ENCODE peak calls at places on chromosomes 13 and 19, in nine cellular contexts. L, U, Z, A, N, I, D, M and T are unnamed samples.

GRCh38 chr13:23921451-23921888 is 24.2 kb upstream of the C1QTNF9B start:
- DNase-seq in Z (peak), N (no peak), D (peak), U (peak), L (no peak), M (no peak), I (peak), A (peak), T (peak)

GRCh38 chr13:41232715-41233114 is 30.7 kb downstream of the MTRF1 start:
- DNase-seq in A (no peak), L (no peak), M (no peak), Z (no peak), N (no peak), D (no peak), U (no peak), I (no peak), T (no peak)

GRCh38 chr13:114089751-114090400 is 42.5 kb downstream of the RASA3 start:
- DNase-seq in L (peak), N (no peak), A (no peak), I (no peak), D (no peak), Z (peak), U (no peak), M (peak), T (no peak)

GRCh38 chr13:109119886-109120285 is 490.5 kb downstream of the MYO16 start:
- DNase-seq in Z (no peak), I (no peak), U (no peak), D (no peak), A (no peak), L (no peak), N (no peak), M (no peak), T (no peak)

GRCh38 chr13:41137951-41138350 is 5.3 kb upstream of the KBTBD6 start:
- DNase-seq in I (no peak), A (peak), U (no peak), L (no peak), Z (no peak), N (no peak), D (no peak), M (no peak), T (no peak)

GRCh38 chr13:113148407-113148806 is 10.0 kb upstream of the PROZ start:
- DNase-seq in L (no peak), N (no peak), A (no peak), M (no peak), D (no peak), Z (no peak), U (no peak), I (no peak), T (no peak)

GRCh38 chr13:31050486-31051400 is 111.0 kb downstream of the HSPH1 start:
- DNase-seq in L (no peak), N (no peak), Z (peak), A (no peak), M (no peak), D (no peak), I (peak), U (no peak), T (no peak)

GRCh38 chr13:77565635-77566034 is 30.1 kb downstream of the SCEL start:
- DNase-seq in U (peak), L (no peak), M (no peak), D (no peak), I (peak), N (no peak), Z (no peak), A (peak), T (peak)

GRCh38 chr13:113915012-113915763 is 51.3 kb upstream of the GAS6 start:
- DNase-seq in Z (peak), D (no peak), A (no peak), I (no peak), L (no peak), N (no peak), U (no peak), M (no peak), T (no peak)

GRCh38 chr13:94435604-94436226 is 43.8 kb downstream of the DCT start:
- DNase-seq in I (peak), Z (no peak), N (no peak), D (no peak), M (no peak), U (peak), A (peak), L (no peak), T (peak)

GRCh38 chr13:98495627-98496238 is 81.2 kb downstream of the STK24 start:
- DNase-seq in M (no peak), D (no peak), I (peak), L (no peak), N (no peak), U (no peak), Z (peak), A (no peak), T (no peak)

GRCh38 chr13:32267836-32268439 is 47.2 kb downstream of the ZAR1L start:
- DNase-seq in M (peak), N (no peak), U (no peak), D (no peak), I (no peak), L (no peak), Z (peak), A (no peak), T (peak)

GRCh38 chr19:5205388-5205787 is 135.2 kb downstream of the PTPRS start:
- DNase-seq in Z (no peak), M (no peak), L (no peak), I (no peak), U (no peak), N (no peak), A (no peak), D (no peak), T (no peak)

GRCh38 chr19:6087074-6087506 is 23.2 kb downstream of the RFX2 start:
- DNase-seq in M (peak), I (no peak), L (no peak), U (no peak), A (no peak), Z (peak), D (no peak), N (no peak), T (peak)

GRCh38 chr19:30349131-30349730 is 23.0 kb upstream of the ZNF536 start:
- DNase-seq in I (no peak), N (no peak), D (no peak), L (no peak), U (no peak), Z (peak), M (no peak), A (no peak), T (no peak)

GRCh38 chr19:54188224-54188871 is 1.0 kb downstream of the MBOAT7 start:
- DNase-seq in L (no peak), U (no peak), M (no peak), N (no peak), Z (peak), I (peak), D (no peak), A (peak), T (no peak)

GRCh38 chr19:41425174-41426115 is 1.7 kb downstream of the B3GNT8 start:
- DNase-seq in D (no peak), M (peak), U (no peak), A (no peak), L (no peak), I (no peak), Z (no peak), N (no peak), T (no peak)

GRCh38 chr19:51971624-51972023 is 15.0 kb downstream of the ZNF350 start:
- DNase-seq in Z (no peak), A (peak), U (no peak), L (no peak), N (no peak), M (no peak), I (peak), D (no peak), T (peak)

GRCh38 chr19:37243206-37243632 is 25.2 kb downstream of the ZNF383 start:
- DNase-seq in M (no peak), U (no peak), A (no peak), Z (no peak), N (no peak), I (no peak), L (no peak), D (no peak), T (no peak)

GRCh38 chr19:31164666-31165265 is 184.5 kb downstream of the TSHZ3 start:
- DNase-seq in I (no peak), L (no peak), N (no peak), M (no peak), D (no peak), A (peak), Z (peak), U (peak), T (no peak)

GRCh38 chr13:110185696-110186095 is 121.3 kb downstream of the COL4A1 start:
- DNase-seq in Z (no peak), I (no peak), N (no peak), M (no peak), L (no peak), U (no peak), D (no peak), A (peak), T (no peak)

GRCh38 chr13:82566864-82567263 is 1315.4 kb downstream of the SLITRK1 start:
- DNase-seq in L (no peak), I (no peak), M (no peak), D (no peak), N (no peak), U (no peak), Z (no peak), A (no peak), T (no peak)

GRCh38 chr13:44805623-44806022 is 183.6 kb downstream of the NUFIP1 start:
- DNase-seq in L (no peak), U (no peak), M (no peak), I (no peak), D (no peak), Z (no peak), A (no peak), N (no peak), T (no peak)

GRCh38 chr13:44800626-44801025 is 188.6 kb downstream of the NUFIP1 start:
- DNase-seq in U (peak), L (no peak), N (no peak), D (no peak), A (no peak), Z (no peak), M (no peak), I (no peak), T (no peak)

GRCh38 chr13:44801990-44802389 is 187.3 kb downstream of the NUFIP1 start:
- DNase-seq in I (peak), U (no peak), N (no peak), Z (no peak), A (peak), M (no peak), L (no peak), D (no peak), T (no peak)

GRCh38 chr13:44806841-44807240 is 182.4 kb downstream of the NUFIP1 start:
- DNase-seq in Z (peak), M (no peak), L (no peak), U (no peak), I (no peak), A (no peak), D (no peak), N (no peak), T (no peak)

DNA sequence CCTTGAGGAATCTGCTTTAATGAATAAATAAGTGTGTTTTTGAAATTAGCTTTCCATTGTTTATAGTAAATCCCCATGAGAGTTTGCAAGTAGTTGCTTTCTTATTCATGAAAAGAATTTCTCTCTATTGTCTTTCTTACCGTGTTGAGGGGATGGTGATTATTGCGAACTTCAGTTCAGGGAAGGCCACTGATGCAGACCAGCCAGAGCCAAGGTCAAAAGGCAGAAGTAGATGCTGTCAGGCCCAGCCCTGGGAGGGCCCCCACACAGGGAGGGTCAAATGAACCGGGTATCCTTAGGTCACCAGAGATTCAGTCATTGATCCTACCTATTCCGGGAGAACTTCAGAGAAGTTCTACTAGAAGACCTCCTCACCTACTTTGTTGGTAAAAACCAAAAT is 185.9 kb downstream of the NUFIP1 start:
- DNase-seq in L (no peak), I (no peak), N (no peak), M (no peak), Z (no peak), A (no peak), D (no peak), U (no peak), T (no peak)
- H3K4me3 ChIP-seq in L (no peak), I (no peak), N (no peak), M (no peak), Z (no peak), A (no peak), D (no peak), U (no peak), T (no peak)

DNA sequence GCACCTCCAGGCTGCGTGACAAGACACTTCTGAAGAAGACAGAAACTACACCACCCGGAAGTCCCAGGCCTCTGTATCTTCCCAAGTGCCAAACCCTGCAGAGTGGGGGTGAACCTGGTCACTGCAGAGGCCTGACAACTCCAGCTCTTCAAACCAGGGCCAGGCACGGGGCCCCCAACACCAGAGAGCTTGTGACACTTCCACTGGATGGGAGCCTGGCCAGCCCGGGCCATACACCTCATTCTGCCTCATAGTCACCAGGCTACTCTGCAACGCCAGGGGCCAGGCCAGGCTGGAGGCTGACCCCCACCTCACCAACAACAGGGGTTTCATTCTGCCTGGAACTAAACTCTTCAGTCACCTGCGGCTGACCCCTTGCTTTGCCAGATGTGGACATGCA is 23.1 kb downstream of the TUBA3C start:
- DNase-seq in U (no peak), N (no peak), L (no peak), D (no peak), Z (no peak), M (no peak), A (no peak), I (no peak), T (no peak)
- TF ChIP-seq CTCF in U (no peak), N (no peak), L (no peak), D (no peak), Z (no peak), M (no peak), A (no peak), I (no peak), T (no peak)

GRCh38 chr19:38735257-38735686 is 9.0 kb downstream of the CAPN12 start:
- DNase-seq in U (peak), Z (peak), D (peak), A (no peak), I (no peak), N (no peak), L (no peak), M (peak), T (peak)

GRCh38 chr19:38736036-38736412 is 8.2 kb downstream of the CAPN12 start:
- DNase-seq in D (peak), L (no peak), U (peak), Z (peak), N (no peak), I (no peak), M (peak), A (no peak), T (peak)

GRCh38 chr19:38734176-38734425 is 10.2 kb downstream of the CAPN12 start:
- DNase-seq in L (no peak), I (no peak), U (no peak), Z (no peak), N (no peak), A (no peak), M (no peak), D (no peak), T (no peak)

GRCh38 chr19:38733493-38734175 is 10.6 kb downstream of the CAPN12 start:
- DNase-seq in A (no peak), M (no peak), L (no peak), D (no peak), Z (no peak), U (no peak), N (no peak), I (no peak), T (no peak)

GRCh38 chr19:38734426-38735256 is 9.6 kb downstream of the CAPN12 start:
- DNase-seq in U (no peak), D (no peak), I (no peak), L (no peak), Z (peak), N (no peak), M (peak), A (no peak), T (peak)
- H3K4me3 ChIP-seq in U (no peak), D (no peak), I (no peak), L (no peak), Z (peak), N (peak), M (peak), A (no peak), T (peak)

GRCh38 chr19:34838753-34839431 is 65.9 kb upstream of the ZNF599 start:
- DNase-seq in N (no peak), U (peak), A (no peak), L (no peak), Z (peak), M (peak), I (peak), D (no peak), T (no peak)
- TF ChIP-seq CTCF in N (peak), U (peak), A (no peak), L (no peak), Z (peak), M (peak), I (peak), D (peak), T (no peak)

DNA sequence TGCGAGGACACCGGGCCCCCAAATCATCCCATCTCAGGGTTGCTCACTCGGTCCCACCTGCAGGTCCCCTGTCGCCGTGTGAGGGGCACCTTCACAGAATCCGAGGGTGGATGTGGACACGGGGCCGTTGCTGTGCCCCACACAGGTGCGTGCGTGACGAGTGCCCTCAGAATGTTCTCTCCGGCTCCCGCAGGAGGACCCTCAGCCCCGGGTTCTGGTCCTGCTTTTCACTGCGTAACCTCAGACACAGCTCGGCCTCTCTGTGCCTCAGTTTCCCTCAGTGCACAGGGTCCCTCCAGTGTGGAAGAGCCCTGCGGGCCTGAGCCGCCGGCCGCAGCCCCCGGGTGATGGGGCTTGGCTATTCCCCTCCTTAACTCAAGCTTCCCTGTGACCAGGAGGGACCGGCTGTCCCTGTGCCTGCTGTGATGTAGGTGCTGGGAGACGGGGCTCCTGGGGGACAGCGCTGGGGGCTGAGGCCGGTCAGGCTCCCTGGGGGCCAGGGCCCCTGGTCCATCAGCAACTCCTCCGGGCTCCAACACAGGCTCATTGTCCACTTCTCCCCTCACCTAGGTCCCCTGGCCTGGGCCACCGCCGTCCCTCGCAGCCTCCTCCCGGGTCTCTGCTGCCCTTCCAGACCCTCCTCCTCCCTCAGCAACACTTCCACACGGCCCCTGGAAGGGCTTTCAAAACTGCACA is 4.8 kb downstream of the SHC2 start:
- DNase-seq in U (no peak), Z (no peak), A (no peak), L (no peak), I (no peak), M (no peak), N (no peak), D (no peak), T (no peak)
- H3K4me3 ChIP-seq in U (no peak), Z (no peak), A (no peak), L (no peak), I (no peak), M (no peak), N (no peak), D (no peak), T (no peak)

GRCh38 chr19:18865973-18866799 is 29.8 kb downstream of the CERS1 start:
- DNase-seq in D (peak), U (peak), A (no peak), I (peak), N (no peak), L (peak), M (peak), Z (peak), T (peak)

GRCh38 chr19:18865106-18865972 is 30.6 kb downstream of the CERS1 start:
- DNase-seq in M (no peak), D (no peak), Z (no peak), A (no peak), I (no peak), U (no peak), N (no peak), L (no peak), T (no peak)

GRCh38 chr19:18867751-18868150 is 28.2 kb downstream of the CERS1 start:
- DNase-seq in A (no peak), L (no peak), D (no peak), Z (no peak), M (no peak), N (no peak), I (no peak), U (no peak), T (no peak)

GRCh38 chr19:18867199-18867598 is 28.8 kb downstream of the CERS1 start:
- DNase-seq in A (no peak), L (no peak), D (no peak), Z (no peak), I (no peak), M (no peak), N (no peak), U (no peak), T (no peak)

DNA sequence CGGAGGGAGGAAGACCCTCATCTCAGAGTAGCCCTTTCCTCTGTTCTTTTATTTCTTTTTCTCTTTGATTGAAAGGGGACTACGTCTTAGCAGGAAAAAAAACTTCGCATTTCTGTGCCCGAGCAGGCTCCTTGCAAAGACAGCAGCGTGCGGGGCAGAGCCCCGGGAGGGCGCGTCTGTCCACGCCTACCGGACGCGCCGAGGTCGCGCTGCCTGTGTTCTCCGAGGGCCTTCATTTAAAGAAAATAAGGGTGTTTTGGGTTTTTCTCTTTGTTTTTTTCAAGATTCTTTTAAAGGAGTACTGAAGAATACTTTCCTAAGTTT is 29.2 kb downstream of the CERS1 start:
- DNase-seq in Z (no peak), M (no peak), A (no peak), D (no peak), N (no peak), U (no peak), I (no peak), L (no peak), T (no peak)
- TF ChIP-seq CTCF in Z (no peak), M (no peak), A (peak), D (peak), N (peak), U (no peak), I (no peak), L (peak), T (no peak)

GRCh38 chr19:13037718-13038117 is 42.4 kb downstream of the NFIX start:
- DNase-seq in D (no peak), N (no peak), U (no peak), L (no peak), A (no peak), I (no peak), M (no peak), Z (no peak), T (no peak)

GRCh38 chr19:13038306-13039210 is 43.3 kb downstream of the NFIX start:
- DNase-seq in L (no peak), U (no peak), Z (peak), A (no peak), M (no peak), D (no peak), I (no peak), N (no peak), T (no peak)

GRCh38 chr19:13040232-13040915 is 45.1 kb downstream of the NFIX start:
- DNase-seq in A (no peak), M (no peak), L (no peak), N (no peak), D (no peak), U (no peak), I (peak), Z (no peak), T (no peak)

GRCh38 chr19:13040916-13041292 is 45.6 kb downstream of the NFIX start:
- DNase-seq in U (no peak), L (no peak), I (no peak), D (no peak), M (no peak), A (no peak), Z (no peak), N (no peak), T (no peak)

GRCh38 chr19:13039211-13039789 is 44.0 kb downstream of the NFIX start:
- DNase-seq in M (no peak), L (no peak), U (no peak), I (no peak), D (no peak), A (no peak), N (no peak), Z (no peak), T (no peak)
- H3K4me3 ChIP-seq in M (no peak), L (no peak), U (no peak), I (no peak), D (no peak), A (no peak), N (no peak), Z (no peak), T (no peak)

DNA sequence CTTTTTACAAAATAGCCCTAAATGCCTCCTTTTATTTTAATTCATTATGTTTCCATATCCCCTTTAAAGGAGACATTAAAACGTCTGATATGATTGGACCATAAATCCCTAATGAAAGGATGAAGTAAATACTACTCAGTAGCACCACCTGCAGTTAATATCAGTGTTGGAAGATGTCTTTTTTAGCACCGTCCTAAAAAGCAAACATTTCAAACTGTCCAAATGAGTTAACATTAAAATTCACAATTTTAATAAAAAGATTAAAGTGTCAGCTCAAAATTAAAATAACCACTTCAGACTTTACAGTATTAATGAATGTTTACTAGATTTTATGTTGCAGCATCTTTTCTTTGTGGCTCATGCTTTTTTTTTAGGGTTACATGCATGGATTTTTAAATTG is 12.3 kb downstream of the ZNF507 start:
- DNase-seq in M (no peak), A (no peak), L (no peak), D (no peak), N (no peak), U (no peak), Z (no peak), I (no peak), T (no peak)
- TF ChIP-seq CTCF in M (no peak), A (peak), L (no peak), D (peak), N (no peak), U (peak), Z (peak), I (peak), T (no peak)